ENCODE peak calls at places on chromosome 5, in five cellular contexts. G is Peyer's patch, V is upper lobe of left lung, H is IMR-90, U is A549. C is an unnamed sample.

GRCh38 chr5:77145666-77146065 is 58.6 kb upstream of the ZBED3 start:
- DNase-seq in U (no peak), H (peak; percentile 67), G (no peak), V (no peak), C (no peak)

GRCh38 chr5:119323630-119324000 is 32.2 kb upstream of the TNFAIP8 start:
- DNase-seq in V (no peak), H (peak; percentile 61), G (no peak), U (peak; percentile 40), C (no peak)

GRCh38 chr5:78430816-78431215 is 70.4 kb downstream of the SCAMP1 start:
- DNase-seq in G (no peak), U (no peak), H (no peak), V (no peak), C (no peak)

GRCh38 chr5:180467576-180467975 is 26.6 kb upstream of the CNOT6 start:
- DNase-seq in V (no peak), U (no peak), H (no peak), G (no peak), C (no peak)

GRCh38 chr5:135235551-135236100 is 163.4 kb downstream of the MACROH2A1 start:
- DNase-seq in V (peak; percentile 23), U (no peak), G (no peak), H (no peak), C (no peak)

GRCh38 chr5:106258591-106259125 is 1412.1 kb downstream of the EFNA5 start:
- DNase-seq in V (no peak), G (no peak), U (peak; percentile 54), H (peak; percentile 40), C (no peak)

GRCh38 chr5:159199780-159200179 is 9.6 kb downstream of the RNF145 start:
- DNase-seq in V (no peak), G (no peak), U (no peak), H (no peak), C (no peak)

GRCh38 chr5:59506285-59506877 is 387.1 kb downstream of the PDE4D start:
- DNase-seq in U (no peak), H (peak; percentile 28), V (no peak), G (no peak), C (no peak)

GRCh38 chr5:10789021-10789420 is 28.0 kb upstream of the DAP start:
- DNase-seq in H (peak; percentile 92), V (no peak), U (no peak), G (peak; percentile 20), C (no peak)

GRCh38 chr5:101418735-101419134 is 515.7 kb upstream of the ST8SIA4 start:
- DNase-seq in H (no peak), U (peak; percentile 4), G (no peak), V (no peak), C (no peak)

GRCh38 chr5:14727428-14727865 is 62.9 kb downstream of the OTULIN start:
- DNase-seq in G (peak; percentile 39), U (peak; percentile 76), H (peak; percentile 81), V (peak; percentile 86), C (peak; percentile 69)

GRCh38 chr5:123001801-123002200 is 34.7 kb downstream of the PPIC start:
- DNase-seq in G (no peak), H (no peak), V (no peak), U (no peak), C (no peak)

GRCh38 chr5:134582941-134583340 is 49.7 kb downstream of the SAR1B start:
- DNase-seq in G (no peak), U (no peak), V (no peak), H (no peak), C (no peak)

GRCh38 chr5:150021491-150022162 is 21.1 kb downstream of the HMGXB3 start:
- DNase-seq in H (peak; percentile 19), G (no peak), U (no peak), V (peak; percentile 61), C (peak; percentile 66)

GRCh38 chr5:39517800-39518199 is 93.0 kb upstream of the DAB2 start:
- DNase-seq in V (no peak), H (peak; percentile 92), U (peak; percentile 75), G (no peak), C (no peak)

GRCh38 chr5:11602298-11602697 is 301.9 kb downstream of the CTNND2 start:
- DNase-seq in G (no peak), H (no peak), V (no peak), U (no peak), C (no peak)

GRCh38 chr5:172634106-172634899 is 6.8 kb upstream of the NEURL1B start:
- DNase-seq in H (no peak), U (no peak), V (no peak), G (no peak), C (no peak)

GRCh38 chr5:149549461-149550266 is 1.6 kb downstream of the CSNK1A1 start:
- DNase-seq in U (peak; percentile 55), H (peak; percentile 66), G (peak; percentile 65), V (no peak), C (no peak)

GRCh38 chr5:149779071-149779470 is 49.0 kb downstream of the PPARGC1B start:
- DNase-seq in U (no peak), V (no peak), H (no peak), G (no peak), C (no peak)

DNA sequence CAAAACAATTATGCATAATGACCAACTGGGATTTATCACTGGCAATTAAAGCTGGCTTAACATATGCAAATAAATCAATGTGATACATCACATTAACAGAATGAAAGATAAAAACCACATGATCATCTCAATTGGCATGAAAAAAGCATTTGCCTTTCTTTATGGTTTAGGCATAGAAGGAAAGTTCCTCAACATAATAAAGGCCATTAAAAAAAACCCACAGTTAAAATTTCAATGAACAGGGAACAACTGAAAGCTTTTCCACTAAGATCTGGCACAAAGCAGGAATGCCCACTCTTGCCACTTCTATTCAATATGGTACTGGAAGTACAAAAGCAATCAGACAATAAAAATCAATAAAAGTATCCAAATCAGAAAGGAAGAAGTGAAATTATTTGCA is 151.2 kb upstream of the CD180 start:
- DNase-seq in H (no peak), U (no peak), V (no peak), G (no peak), C (no peak)
- H3K4me3 ChIP-seq in H (no peak overlapping the region), U (no peak overlapping the region), V (no peak overlapping the region), G (no peak overlapping the region), C (no peak overlapping the region)

GRCh38 chr5:126776499-126777256 is at the start of gene LMNB1:
- DNase-seq in H (peak; percentile 94), V (peak; percentile 99), U (peak; percentile 98), G (peak; percentile 93), C (peak; percentile 87)

GRCh38 chr5:126780165-126780827 is 3.4 kb downstream of the LMNB1 start:
- DNase-seq in H (peak; percentile 81), V (no peak), G (peak; percentile 42), U (peak; percentile 72), C (peak; percentile 9)

GRCh38 chr5:126778675-126779403 is 1.9 kb downstream of the LMNB1 start:
- DNase-seq in V (no peak), G (no peak), H (no peak), U (no peak), C (no peak)

GRCh38 chr5:126777974-126778674 is 1.2 kb downstream of the LMNB1 start:
- DNase-seq in V (peak; percentile 95), U (peak; percentile 96), G (peak; percentile 91), H (peak; percentile 95), C (peak; percentile 50)

GRCh38 chr5:126777257-126777973 is 479 bp downstream of the LMNB1 start:
- DNase-seq in G (peak; percentile 53), V (peak; percentile 94), U (peak; percentile 72), H (peak; percentile 61), C (peak; percentile 32)
- TF ChIP-seq POLR2A in G (no peak), V (no peak), U (no peak), H (no peak), C (no peak)

GRCh38 chr5:136424835-136425694 is 59.7 kb upstream of the TRPC7 start:
- DNase-seq in U (peak; percentile 66), V (no peak), G (peak; percentile 22), H (peak; percentile 33), C (no peak)
- TF ChIP-seq CTCF in U (peak; percentile 53), V (peak; percentile 56), G (peak; percentile 57), H (peak; percentile 61), C (no peak)

GRCh38 chr5:174724484-174725260 is at the start of gene MSX2:
- DNase-seq in H (peak; percentile 86), G (no peak), U (peak; percentile 88), V (peak; percentile 96), C (peak; percentile 82)
- H3K4me3 ChIP-seq in H (peak within 1 kb of the TSS; percentile 54), G (peak within 1 kb of the TSS; percentile 37), U (peak within 1 kb of the TSS; percentile 71), V (peak within 1 kb of the TSS; percentile 60), C (peak within 1 kb of the TSS; percentile 69)